ENCODE peak calls at places on chromosomes 13 and 19, in eight cellular contexts. J, I, C, E, M, T, G and H are unnamed samples. For H3K4me1 and H3K9me3, the result is how much of the 10 kb centered on the place peaks cover.

GRCh38 chr13:106851251-106851650 is 283.3 kb upstream of the ARGLU1 start:
- DNase-seq in J (no peak), I (no peak), C (no peak), E (no peak), M (no peak), T (no peak), G (no peak), H (no peak)

GRCh38 chr19:5016781-5017180 is 47.9 kb downstream of the KDM4B start:
- DNase-seq in J (no peak), I (no peak), C (no peak), E (no peak), M (no peak), T (no peak), G (no peak), H (no peak)

GRCh38 chr13:43196171-43196611 is 172.8 kb downstream of the DNAJC15 start:
- DNase-seq in J (peak), I (peak), C (no peak), E (no peak), M (no peak), T (no peak), G (peak), H (peak)

GRCh38 chr13:37534181-37534580 is 64.4 kb downstream of the POSTN start:
- DNase-seq in J (no peak), I (no peak), C (no peak), E (no peak), M (no peak), T (no peak), G (no peak), H (no peak)

GRCh38 chr19:44808463-44809371 is at the start of gene BCAM:
- DNase-seq in J (peak), I (peak), C (peak), E (peak), M (peak), T (no peak), G (peak), H (peak)

GRCh38 chr13:71417205-71417604 is 449.8 kb downstream of the DACH1 start:
- DNase-seq in J (no peak), I (no peak), C (no peak), E (no peak), M (no peak), T (no peak), G (no peak), H (no peak)

GRCh38 chr19:40578442-40578908 is 1.8 kb downstream of the SHKBP1 start:
- DNase-seq in J (peak), I (peak), C (no peak), E (no peak), M (no peak), T (no peak), G (no peak), H (no peak)

GRCh38 chr19:36409841-36410240 is 8.6 kb downstream of the ZFP82 start:
- DNase-seq in J (no peak), I (no peak), C (no peak), E (peak), M (no peak), T (no peak), G (no peak), H (no peak)

GRCh38 chr19:52140077-52140710 is 456 bp upstream of the ZNF616 start:
- DNase-seq in J (no peak), I (no peak), C (no peak), E (no peak), M (no peak), T (no peak), G (no peak), H (no peak)

GRCh38 chr13:95236774-95237173 is 64.5 kb downstream of the ABCC4 start:
- DNase-seq in J (no peak), I (no peak), C (no peak), E (no peak), M (peak), T (no peak), G (no peak), H (no peak)

GRCh38 chr13:41152005-41152404 is 19.4 kb upstream of the KBTBD6 start:
- DNase-seq in J (no peak), I (no peak), C (no peak), E (no peak), M (no peak), T (no peak), G (no peak), H (no peak)

GRCh38 chr13:23674795-23675640 is 104.8 kb downstream of the TNFRSF19 start:
- DNase-seq in J (no peak), I (no peak), C (no peak), E (peak), M (no peak), T (no peak), G (no peak), H (no peak)

GRCh38 chr13:72960541-72960940 is 98.3 kb upstream of the KLF5 start:
- DNase-seq in J (no peak), I (no peak), C (no peak), E (peak), M (no peak), T (no peak), G (no peak), H (no peak)

GRCh38 chr19:49119411-49120324 is at the start of gene PPFIA3:
- DNase-seq in J (peak), I (peak), C (peak), E (peak), M (peak), T (no peak), G (peak), H (no peak)

GRCh38 chr13:104315606-104316005 is 1249.4 kb upstream of the SLC10A2 start:
- DNase-seq in J (no peak), I (no peak), C (no peak), E (peak), M (no peak), T (no peak), G (no peak), H (no peak)

GRCh38 chr13:60572003-60572792 is 175.2 kb downstream of the TDRD3 start:
- DNase-seq in J (no peak), I (no peak), C (no peak), E (peak), M (no peak), T (no peak), G (no peak), H (no peak)

GRCh38 chr19:8302734-8303133 is 5.4 kb downstream of the CD320 start:
- DNase-seq in J (no peak), I (no peak), C (no peak), E (no peak), M (peak), T (no peak), G (peak), H (no peak)

GRCh38 chr13:20151016-20151415 is 9.8 kb downstream of the GJA3 start:
- DNase-seq in J (no peak), I (no peak), C (no peak), E (no peak), M (no peak), T (no peak), G (no peak), H (no peak)

GRCh38 chr19:29401712-29402421 is 123.9 kb upstream of the VSTM2B start:
- DNase-seq in J (no peak), I (no peak), C (no peak), E (no peak), M (no peak), T (no peak), G (no peak), H (no peak)

GRCh38 chr19:17183271-17183757 is 31.8 kb upstream of the USE1 start:
- DNase-seq in J (no peak), I (no peak), C (no peak), E (no peak), M (no peak), T (no peak), G (no peak), H (no peak)

GRCh38 chr19:53991224-53992113 is at the start of gene CACNG6:
- DNase-seq in J (no peak), I (no peak), C (no peak), E (peak), M (no peak), T (no peak), G (no peak), H (no peak)

GRCh38 chr13:109389892-109390345 is 396.5 kb downstream of the IRS2 start:
- DNase-seq in J (no peak), I (no peak), C (no peak), E (no peak), M (peak), T (no peak), G (no peak), H (no peak)

GRCh38 chr19:17686592-17687042 is 1.5 kb downstream of the UNC13A start:
- DNase-seq in J (peak), I (peak), C (no peak), E (peak), M (no peak), T (no peak), G (no peak), H (no peak)

GRCh38 chr13:99647593-99647980 is 146.3 kb downstream of the TM9SF2 start:
- DNase-seq in J (no peak), I (no peak), C (no peak), E (no peak), M (no peak), T (no peak), G (no peak), H (no peak)

GRCh38 chr19:5170329-5170745 is 170.3 kb downstream of the PTPRS start:
- DNase-seq in J (no peak), I (no peak), C (no peak), E (no peak), M (no peak), T (peak), G (no peak), H (no peak)

GRCh38 chr13:110616103-110617101 is 1.1 kb downstream of the NAXD start:
- DNase-seq in J (no peak), I (peak), C (peak), E (peak), M (no peak), T (peak), G (peak), H (no peak)

GRCh38 chr19:8585894-8586750 is 8.9 kb upstream of the MYO1F start:
- DNase-seq in J (no peak), I (peak), C (peak), E (peak), M (peak), T (peak), G (no peak), H (no peak)

GRCh38 chr13:25153736-25154135 is 18.4 kb downstream of the AMER2 start:
- DNase-seq in J (no peak), I (no peak), C (no peak), E (no peak), M (no peak), T (no peak), G (no peak), H (no peak)

GRCh38 chr13:98796798-98797197 is 44.3 kb upstream of the SLC15A1 start:
- DNase-seq in J (no peak), I (no peak), C (no peak), E (no peak), M (no peak), T (no peak), G (no peak), H (no peak)

DNA sequence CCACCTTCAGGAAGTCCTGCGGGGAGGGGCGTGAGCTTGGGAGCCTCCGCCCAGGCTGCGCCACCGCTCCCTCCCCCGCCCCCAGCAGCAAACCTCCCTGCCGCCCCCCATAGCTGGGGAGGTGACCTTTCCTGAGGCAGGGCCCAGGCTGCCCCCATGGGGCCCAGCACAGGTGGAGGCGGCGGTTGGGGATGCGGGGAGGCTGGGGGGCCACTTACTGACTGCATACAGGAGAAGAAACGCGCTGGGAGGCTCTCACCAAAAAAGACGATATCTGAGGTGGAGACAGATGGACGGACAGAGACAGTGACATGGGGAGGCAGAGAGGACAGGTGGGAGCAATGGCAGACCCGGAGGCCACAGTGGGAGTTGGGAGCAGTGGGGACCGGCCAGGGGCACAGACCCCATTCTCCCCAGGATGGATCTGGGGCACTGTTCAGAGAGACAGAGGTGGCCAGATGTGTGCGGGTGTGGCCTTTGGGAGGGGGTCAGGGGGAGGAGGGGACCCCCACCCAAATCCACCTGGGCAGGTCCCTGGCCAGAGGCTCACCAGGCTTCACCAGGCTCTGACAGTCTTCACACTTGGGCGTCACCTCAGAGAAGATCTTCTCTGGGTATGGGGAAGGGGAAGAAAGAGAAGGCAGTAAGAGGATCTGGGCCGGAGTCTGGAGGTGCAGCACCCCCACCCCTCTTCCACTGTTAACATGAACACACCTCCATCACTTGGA is 3.0 kb upstream of the RINL start:
- DNase-seq in J (no peak), I (no peak), C (no peak), E (no peak), M (no peak), T (no peak), G (no peak), H (no peak)
- H3K4me1 ChIP-seq in J (under half), I (under half), C (under half), E (under half), M (under half), T (under half), G (under half), H (under half)

GRCh38 chr19:15948223-15949058 is at the start of gene OR10H4:
- DNase-seq in J (no peak), I (no peak), C (no peak), E (no peak), M (no peak), T (no peak), G (no peak), H (no peak)
- H3K9me3 ChIP-seq in J (under half), I (under half), C (under half), E (under half), M (under half), T (under half), G (under half), H (under half)

GRCh38 chr19:47853003-47853402 is 6.0 kb upstream of the TPRX2 start:
- DNase-seq in J (no peak), I (no peak), C (no peak), E (no peak), M (no peak), T (no peak), G (no peak), H (no peak)

GRCh38 chr19:47848425-47848824 is 10.6 kb upstream of the TPRX2 start:
- DNase-seq in J (no peak), I (no peak), C (no peak), E (no peak), M (no peak), T (no peak), G (no peak), H (no peak)

GRCh38 chr19:47854459-47854858 is 4.6 kb upstream of the TPRX2 start:
- DNase-seq in J (no peak), I (no peak), C (no peak), E (no peak), M (no peak), T (no peak), G (no peak), H (no peak)

GRCh38 chr19:47848871-47849473 is 10.1 kb upstream of the TPRX2 start:
- DNase-seq in J (no peak), I (peak), C (no peak), E (peak), M (no peak), T (peak), G (no peak), H (no peak)
- H3K4me3 ChIP-seq in J (no peak), I (peak), C (no peak), E (no peak), M (no peak), T (no peak), G (no peak), H (no peak)

DNA sequence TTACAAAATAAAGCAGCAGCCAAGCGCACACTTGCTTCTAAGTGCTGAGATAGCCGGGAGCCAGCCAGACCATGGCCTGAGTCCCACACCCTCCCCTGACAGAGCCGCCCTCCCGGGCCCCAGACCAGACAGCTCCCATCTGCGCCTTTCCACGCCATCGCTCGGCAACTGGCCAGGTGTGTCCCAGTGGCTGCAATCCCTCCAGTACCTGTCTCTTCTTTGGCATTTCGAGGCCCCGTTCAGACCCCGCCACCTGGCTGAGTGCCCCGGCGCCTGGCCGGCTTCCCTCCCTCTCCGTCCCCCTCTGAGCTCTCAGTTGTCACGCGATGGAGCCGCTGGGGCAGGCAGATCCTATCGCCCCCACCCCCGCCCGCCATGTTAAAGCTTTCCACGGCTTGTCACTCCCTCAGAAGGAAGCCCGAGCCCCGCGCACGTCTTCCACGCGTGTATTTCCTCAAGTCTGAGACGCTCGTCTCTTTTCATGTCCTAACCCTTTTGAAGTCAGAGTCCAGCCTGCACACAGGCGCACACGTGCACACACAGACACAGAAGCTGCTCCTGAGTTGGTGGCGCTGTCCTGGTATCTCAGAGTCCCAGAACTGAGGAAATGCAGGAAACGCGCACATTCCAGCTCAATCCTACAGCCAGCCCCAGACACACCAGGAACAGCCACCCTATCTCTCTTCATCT is 7.9 kb downstream of the MLLT1 start:
- DNase-seq in J (peak), I (peak), C (peak), E (peak), M (peak), T (no peak), G (peak), H (peak)
- H3K4me1 ChIP-seq in J (half or more), I (under half), C (half or more), E (half or more), M (under half), T (under half), G (under half), H (under half)

GRCh38 chr19:23943411-23943810 is 28.7 kb downstream of the ZNF726 start:
- DNase-seq in J (no peak), I (no peak), C (no peak), E (no peak), M (no peak), T (no peak), G (no peak), H (no peak)
- H3K9me3 ChIP-seq in J (under half), I (under half), C (under half), E (under half), M (under half), T (under half), G (under half), H (under half)

GRCh38 chr13:45051315-45051714 is 62.0 kb downstream of the GPALPP1 start:
- DNase-seq in J (no peak), I (no peak), C (no peak), E (no peak), M (no peak), T (no peak), G (no peak), H (no peak)

GRCh38 chr13:45049478-45049877 is 60.1 kb downstream of the GPALPP1 start:
- DNase-seq in J (no peak), I (no peak), C (no peak), E (no peak), M (no peak), T (no peak), G (no peak), H (no peak)

GRCh38 chr13:45048890-45049407 is 59.6 kb downstream of the GPALPP1 start:
- DNase-seq in J (no peak), I (no peak), C (no peak), E (no peak), M (no peak), T (no peak), G (no peak), H (no peak)

GRCh38 chr13:45046445-45046844 is 57.1 kb downstream of the GPALPP1 start:
- DNase-seq in J (no peak), I (no peak), C (no peak), E (no peak), M (no peak), T (no peak), G (no peak), H (no peak)

DNA sequence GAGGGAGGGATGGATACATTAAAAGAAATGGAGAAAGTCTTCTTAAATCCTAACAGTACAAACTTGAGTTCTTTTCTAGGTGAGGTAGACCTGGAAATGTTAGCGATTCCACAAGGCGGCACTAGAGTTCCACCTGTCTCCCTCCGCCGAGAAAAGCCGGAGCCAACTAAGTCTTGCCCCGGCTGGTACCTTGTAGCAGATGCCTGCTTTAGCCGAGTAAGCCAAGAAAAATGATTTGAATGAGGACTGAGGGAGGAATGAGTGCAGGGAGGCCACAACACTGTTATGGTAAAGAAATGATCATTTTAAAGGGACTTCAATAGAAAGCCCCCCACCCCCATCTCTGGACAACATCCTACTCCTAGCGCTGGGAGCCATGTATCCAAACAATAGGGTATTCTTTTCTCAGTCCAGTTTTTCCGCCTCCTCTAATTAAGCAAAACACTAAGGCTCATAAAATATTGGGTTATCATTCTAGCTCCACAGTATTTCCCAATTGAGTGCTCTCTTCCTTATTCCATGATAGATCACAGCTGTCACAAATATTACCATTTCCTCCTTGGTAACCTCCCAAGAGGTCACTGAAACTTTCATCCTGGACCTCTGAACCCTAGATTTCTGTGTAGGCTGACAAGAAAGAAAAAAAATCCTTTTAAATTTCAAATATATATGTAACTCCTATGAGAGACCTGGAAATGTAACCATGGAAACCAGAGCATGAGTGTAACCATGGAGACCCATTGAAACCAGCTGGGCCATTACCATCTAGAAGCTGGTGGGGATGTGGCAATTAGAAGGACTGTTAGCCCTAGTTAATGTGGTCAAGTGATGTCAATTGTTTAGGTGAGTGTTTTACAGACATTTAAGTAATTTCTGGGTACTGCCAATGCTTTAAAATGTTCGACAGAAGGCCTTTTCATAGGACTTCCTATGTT is 58.3 kb downstream of the GPALPP1 start:
- DNase-seq in J (peak), I (peak), C (peak), E (peak), M (peak), T (peak), G (peak), H (peak)
- H3K4me3 ChIP-seq in J (peak), I (peak), C (peak), E (peak), M (peak), T (no peak), G (peak), H (no peak)

GRCh38 chr19:34363094-34363493 is 1.9 kb upstream of the GPI start:
- DNase-seq in J (no peak), I (no peak), C (no peak), E (no peak), M (no peak), T (no peak), G (no peak), H (no peak)
- H3K4me1 ChIP-seq in J (under half), I (under half), C (under half), E (under half), M (under half), T (under half), G (under half), H (under half)

GRCh38 chr19:15642807-15643206 is 2.1 kb downstream of the CYP4F3 start:
- DNase-seq in J (no peak), I (no peak), C (no peak), E (no peak), M (no peak), T (no peak), G (no peak), H (no peak)
- H3K9me3 ChIP-seq in J (under half), I (under half), C (under half), E (under half), M (under half), T (under half), G (under half), H (under half)

GRCh38 chr13:97339019-97339988 is 94.7 kb upstream of the RAP2A start:
- DNase-seq in J (peak), I (peak), C (no peak), E (peak), M (no peak), T (no peak), G (peak), H (peak)
- H3K4me3 ChIP-seq in J (no peak), I (no peak), C (no peak), E (no peak), M (no peak), T (no peak), G (no peak), H (no peak)

GRCh38 chr13:114116734-114117133 is 15.7 kb downstream of the RASA3 start:
- DNase-seq in J (no peak), I (no peak), C (peak), E (no peak), M (no peak), T (no peak), G (peak), H (peak)
- H3K4me1 ChIP-seq in J (under half), I (under half), C (half or more), E (under half), M (under half), T (half or more), G (under half), H (under half)